ENCODE peak calls at places on chromosomes 11 and 22, in eight cellular contexts. One of them, this sample, is unnamed.

GRCh38 chr11:26225643-26226042 is 106.3 kb upstream of the ANO3 start:
- DNase-seq in pancreas: no peak
- DNase-seq in heart left ventricle: no peak
- DNase-seq in astrocyte of the cerebellum: no peak
- DNase-seq in AG04450: no peak
- DNase-seq in left ventricle myocardium inferior: no peak
- DNase-seq in sigmoid colon: no peak
- DNase-seq in RWPE1: no peak
- DNase-seq in this sample: no peak

GRCh38 chr11:61632096-61632495 is 48.1 kb upstream of the DAGLA start:
- DNase-seq in pancreas: no peak
- DNase-seq in heart left ventricle: no peak
- DNase-seq in astrocyte of the cerebellum: no peak
- DNase-seq in AG04450: no peak
- DNase-seq in left ventricle myocardium inferior: no peak
- DNase-seq in sigmoid colon: no peak
- DNase-seq in RWPE1: no peak
- DNase-seq in this sample: no peak

GRCh38 chr22:45324186-45324775 is 14.5 kb downstream of the FAM118A start:
- DNase-seq in pancreas: no peak
- DNase-seq in heart left ventricle: no peak
- DNase-seq in astrocyte of the cerebellum: no peak
- DNase-seq in AG04450: no peak
- DNase-seq in left ventricle myocardium inferior: no peak
- DNase-seq in sigmoid colon: no peak
- DNase-seq in RWPE1: no peak
- DNase-seq in this sample: no peak

GRCh38 chr11:2202071-2202899 is 30.7 kb upstream of the TH start:
- DNase-seq in pancreas: peak
- DNase-seq in heart left ventricle: no peak
- DNase-seq in astrocyte of the cerebellum: no peak
- DNase-seq in AG04450: no peak
- DNase-seq in left ventricle myocardium inferior: peak
- DNase-seq in sigmoid colon: peak
- DNase-seq in RWPE1: peak
- DNase-seq in this sample: no peak

GRCh38 chr11:102730036-102730815 is 5.5 kb upstream of the MMP8 start:
- DNase-seq in pancreas: no peak
- DNase-seq in heart left ventricle: no peak
- DNase-seq in astrocyte of the cerebellum: no peak
- DNase-seq in AG04450: peak
- DNase-seq in left ventricle myocardium inferior: no peak
- DNase-seq in sigmoid colon: no peak
- DNase-seq in RWPE1: no peak
- DNase-seq in this sample: no peak

GRCh38 chr11:88384004-88384677 is 46.6 kb upstream of the CTSC start:
- DNase-seq in pancreas: no peak
- DNase-seq in heart left ventricle: no peak
- DNase-seq in astrocyte of the cerebellum: peak
- DNase-seq in AG04450: no peak
- DNase-seq in left ventricle myocardium inferior: no peak
- DNase-seq in sigmoid colon: no peak
- DNase-seq in RWPE1: peak
- DNase-seq in this sample: no peak

GRCh38 chr11:112279901-112280267 is 19.2 kb upstream of the PLET1 start:
- DNase-seq in pancreas: peak
- DNase-seq in heart left ventricle: peak
- DNase-seq in astrocyte of the cerebellum: peak
- DNase-seq in AG04450: no peak
- DNase-seq in left ventricle myocardium inferior: peak
- DNase-seq in sigmoid colon: peak
- DNase-seq in RWPE1: peak
- DNase-seq in this sample: no peak

GRCh38 chr22:42511401-42511891 is 8.2 kb downstream of the RRP7A start:
- DNase-seq in pancreas: no peak
- DNase-seq in heart left ventricle: no peak
- DNase-seq in astrocyte of the cerebellum: no peak
- DNase-seq in AG04450: no peak
- DNase-seq in left ventricle myocardium inferior: no peak
- DNase-seq in sigmoid colon: no peak
- DNase-seq in RWPE1: no peak
- DNase-seq in this sample: no peak

GRCh38 chr22:39946571-39947407 is 13.4 kb upstream of the TMA7B start:
- DNase-seq in pancreas: peak
- DNase-seq in heart left ventricle: no peak
- DNase-seq in astrocyte of the cerebellum: no peak
- DNase-seq in AG04450: no peak
- DNase-seq in left ventricle myocardium inferior: no peak
- DNase-seq in sigmoid colon: no peak
- DNase-seq in RWPE1: no peak
- DNase-seq in this sample: no peak

DNA sequence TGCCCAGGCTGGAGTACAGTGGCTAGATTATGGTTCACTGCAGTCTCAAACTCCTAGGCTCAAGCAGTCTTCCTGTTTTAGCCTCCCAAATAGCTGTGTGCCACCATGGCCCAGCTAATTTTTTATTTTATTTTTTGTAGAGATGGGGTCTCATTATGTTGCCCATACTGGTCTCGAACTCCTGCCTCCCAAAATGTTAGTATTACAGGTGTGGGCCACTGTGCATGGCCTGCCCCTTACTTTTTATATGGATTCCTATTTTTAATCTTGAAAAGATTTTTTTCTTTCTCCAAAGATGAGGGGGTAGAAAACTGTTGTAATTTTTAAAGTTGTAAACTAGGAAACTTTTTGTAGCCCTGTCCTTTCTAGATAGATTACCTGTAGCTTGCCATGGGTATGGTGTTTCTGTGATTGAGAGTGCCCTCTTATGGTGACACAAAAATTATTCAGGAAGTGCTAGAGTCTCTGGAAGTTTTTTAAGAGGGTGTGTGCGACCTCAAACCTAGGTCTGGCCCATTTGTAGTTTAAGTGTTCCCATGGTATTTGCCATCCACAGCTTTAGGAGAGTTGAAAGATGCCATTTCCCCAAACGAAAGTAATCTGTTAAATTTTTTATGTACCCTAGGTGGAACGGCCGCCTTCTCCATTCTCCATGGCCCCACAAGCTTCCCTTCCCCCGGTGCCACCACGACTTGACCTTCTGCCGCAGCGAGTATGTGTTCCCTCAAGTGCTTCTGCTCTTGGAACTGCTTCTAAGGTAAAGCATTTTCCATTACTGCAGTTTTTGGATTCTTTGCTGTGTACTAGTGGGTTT is 32.4 kb downstream of the MCAM start:
- DNase-seq in pancreas: no peak
- DNase-seq in heart left ventricle: no peak
- DNase-seq in astrocyte of the cerebellum: peak
- DNase-seq in AG04450: no peak
- DNase-seq in left ventricle myocardium inferior: no peak
- DNase-seq in sigmoid colon: no peak
- DNase-seq in RWPE1: peak
- DNase-seq in this sample: no peak
- TF ChIP-seq CTCF in pancreas: peak
- TF ChIP-seq CTCF in heart left ventricle: peak
- TF ChIP-seq CTCF in astrocyte of the cerebellum: peak
- TF ChIP-seq CTCF in AG04450: peak
- TF ChIP-seq CTCF in left ventricle myocardium inferior: peak
- TF ChIP-seq CTCF in sigmoid colon: no peak
- TF ChIP-seq CTCF in RWPE1: peak
- TF ChIP-seq CTCF in this sample: peak

GRCh38 chr11:104946907-104947306 is 21.5 kb downstream of the CASP4 start:
- DNase-seq in pancreas: peak
- DNase-seq in heart left ventricle: no peak
- DNase-seq in astrocyte of the cerebellum: peak
- DNase-seq in AG04450: no peak
- DNase-seq in left ventricle myocardium inferior: no peak
- DNase-seq in sigmoid colon: no peak
- DNase-seq in RWPE1: peak
- DNase-seq in this sample: no peak
- TF ChIP-seq CTCF in pancreas: no peak
- TF ChIP-seq CTCF in heart left ventricle: peak
- TF ChIP-seq CTCF in astrocyte of the cerebellum: peak
- TF ChIP-seq CTCF in AG04450: peak
- TF ChIP-seq CTCF in left ventricle myocardium inferior: peak
- TF ChIP-seq CTCF in sigmoid colon: no peak
- TF ChIP-seq CTCF in RWPE1: peak
- TF ChIP-seq CTCF in this sample: peak

GRCh38 chr11:108589136-108589535 is 4.4 kb downstream of the EXPH5 start:
- DNase-seq in pancreas: no peak
- DNase-seq in heart left ventricle: no peak
- DNase-seq in astrocyte of the cerebellum: no peak
- DNase-seq in AG04450: no peak
- DNase-seq in left ventricle myocardium inferior: no peak
- DNase-seq in sigmoid colon: no peak
- DNase-seq in RWPE1: no peak
- DNase-seq in this sample: no peak

GRCh38 chr11:108593910-108594434 is 404 bp upstream of the EXPH5 start:
- DNase-seq in pancreas: no peak
- DNase-seq in heart left ventricle: no peak
- DNase-seq in astrocyte of the cerebellum: no peak
- DNase-seq in AG04450: no peak
- DNase-seq in left ventricle myocardium inferior: no peak
- DNase-seq in sigmoid colon: no peak
- DNase-seq in RWPE1: no peak
- DNase-seq in this sample: no peak

GRCh38 chr11:108592591-108593213 is 866 bp downstream of the EXPH5 start:
- DNase-seq in pancreas: peak
- DNase-seq in heart left ventricle: no peak
- DNase-seq in astrocyte of the cerebellum: no peak
- DNase-seq in AG04450: no peak
- DNase-seq in left ventricle myocardium inferior: peak
- DNase-seq in sigmoid colon: no peak
- DNase-seq in RWPE1: peak
- DNase-seq in this sample: peak

GRCh38 chr11:108593214-108593909 is at the start of gene EXPH5:
- DNase-seq in pancreas: peak
- DNase-seq in heart left ventricle: peak
- DNase-seq in astrocyte of the cerebellum: peak
- DNase-seq in AG04450: no peak
- DNase-seq in left ventricle myocardium inferior: peak
- DNase-seq in sigmoid colon: peak
- DNase-seq in RWPE1: peak
- DNase-seq in this sample: peak

GRCh38 chr11:108591893-108592292 is 1.7 kb downstream of the EXPH5 start:
- DNase-seq in pancreas: no peak
- DNase-seq in heart left ventricle: no peak
- DNase-seq in astrocyte of the cerebellum: no peak
- DNase-seq in AG04450: no peak
- DNase-seq in left ventricle myocardium inferior: no peak
- DNase-seq in sigmoid colon: no peak
- DNase-seq in RWPE1: no peak
- DNase-seq in this sample: no peak
- TF ChIP-seq CTCF in pancreas: no peak
- TF ChIP-seq CTCF in heart left ventricle: no peak
- TF ChIP-seq CTCF in astrocyte of the cerebellum: no peak
- TF ChIP-seq CTCF in AG04450: no peak
- TF ChIP-seq CTCF in left ventricle myocardium inferior: no peak
- TF ChIP-seq CTCF in sigmoid colon: no peak
- TF ChIP-seq CTCF in RWPE1: no peak
- TF ChIP-seq CTCF in this sample: no peak

DNA sequence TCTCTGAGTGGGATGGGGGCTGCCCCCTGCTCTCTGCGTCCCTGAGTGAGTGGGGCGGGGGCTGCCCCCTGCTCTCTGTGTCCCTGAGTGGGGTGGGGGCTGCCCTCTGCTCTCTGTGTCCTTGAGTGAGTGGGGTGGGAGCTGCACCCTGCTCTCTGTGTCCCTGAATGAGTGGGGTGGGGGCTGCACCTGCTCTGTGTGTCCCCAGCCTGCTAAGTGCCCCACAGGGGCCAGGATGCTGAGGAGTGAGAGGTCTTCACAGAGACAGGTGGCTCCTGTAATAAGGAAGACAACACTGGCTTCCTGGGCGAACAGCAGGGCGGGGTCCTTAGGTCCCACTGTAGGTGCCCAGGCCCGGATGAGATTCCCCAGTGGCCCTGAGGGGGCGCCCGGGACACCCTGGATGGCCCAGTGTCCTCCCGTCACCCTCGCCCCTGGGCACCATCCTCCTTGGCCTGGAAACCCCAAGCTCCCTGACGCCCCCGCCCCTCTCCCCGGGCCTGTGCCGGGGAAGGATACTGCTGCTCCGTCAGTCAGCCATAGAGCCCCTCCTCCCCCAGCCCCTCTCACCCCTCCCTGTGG is 3.8 kb upstream of the CCDC188 start:
- DNase-seq in pancreas: no peak
- DNase-seq in heart left ventricle: no peak
- DNase-seq in astrocyte of the cerebellum: no peak
- DNase-seq in AG04450: no peak
- DNase-seq in left ventricle myocardium inferior: no peak
- DNase-seq in sigmoid colon: no peak
- DNase-seq in RWPE1: no peak
- DNase-seq in this sample: no peak
- TF ChIP-seq CTCF in pancreas: no peak
- TF ChIP-seq CTCF in heart left ventricle: no peak
- TF ChIP-seq CTCF in astrocyte of the cerebellum: peak
- TF ChIP-seq CTCF in AG04450: no peak
- TF ChIP-seq CTCF in left ventricle myocardium inferior: no peak
- TF ChIP-seq CTCF in sigmoid colon: no peak
- TF ChIP-seq CTCF in RWPE1: no peak
- TF ChIP-seq CTCF in this sample: peak

DNA sequence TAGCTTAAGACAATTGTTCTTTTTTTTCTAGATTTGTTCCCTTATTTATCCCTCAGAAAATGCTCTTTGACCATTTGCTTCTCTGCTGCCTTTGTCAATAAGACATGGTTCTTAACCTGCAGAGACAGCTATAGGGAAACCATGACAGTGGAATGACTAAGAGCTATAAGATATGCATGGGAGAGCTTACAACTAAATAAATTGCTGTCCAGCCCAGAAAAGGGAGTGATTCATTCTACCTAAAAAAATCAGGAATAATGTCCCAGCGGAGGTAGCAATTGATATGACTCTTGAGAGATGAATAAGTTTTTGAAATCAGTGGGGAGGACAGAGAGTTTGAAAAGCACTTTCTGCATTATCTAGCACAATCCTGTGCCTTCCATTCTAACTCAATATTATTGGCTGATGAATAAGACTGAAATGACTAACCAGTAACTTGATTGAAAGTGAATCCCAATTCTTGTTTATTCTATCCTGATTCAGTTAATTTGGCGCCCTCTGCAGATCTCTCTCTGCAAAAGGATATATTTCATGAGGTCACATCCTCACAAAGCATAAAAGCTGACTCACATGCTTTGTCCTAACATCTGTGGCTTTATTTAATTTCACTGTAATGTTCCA is 680.5 kb upstream of the API5 start:
- DNase-seq in pancreas: no peak
- DNase-seq in heart left ventricle: no peak
- DNase-seq in astrocyte of the cerebellum: no peak
- DNase-seq in AG04450: no peak
- DNase-seq in left ventricle myocardium inferior: no peak
- DNase-seq in sigmoid colon: no peak
- DNase-seq in RWPE1: peak
- DNase-seq in this sample: no peak
- TF ChIP-seq CTCF in pancreas: no peak
- TF ChIP-seq CTCF in heart left ventricle: peak
- TF ChIP-seq CTCF in astrocyte of the cerebellum: peak
- TF ChIP-seq CTCF in AG04450: no peak
- TF ChIP-seq CTCF in left ventricle myocardium inferior: no peak
- TF ChIP-seq CTCF in sigmoid colon: no peak
- TF ChIP-seq CTCF in RWPE1: no peak
- TF ChIP-seq CTCF in this sample: peak

GRCh38 chr22:16973591-16974297 is 34.3 kb downstream of the GAB4 start:
- DNase-seq in pancreas: no peak
- DNase-seq in heart left ventricle: no peak
- DNase-seq in astrocyte of the cerebellum: no peak
- DNase-seq in AG04450: no peak
- DNase-seq in left ventricle myocardium inferior: no peak
- DNase-seq in sigmoid colon: no peak
- DNase-seq in RWPE1: no peak
- DNase-seq in this sample: no peak
- TF ChIP-seq CTCF in pancreas: no peak
- TF ChIP-seq CTCF in heart left ventricle: no peak
- TF ChIP-seq CTCF in astrocyte of the cerebellum: no peak
- TF ChIP-seq CTCF in AG04450: no peak
- TF ChIP-seq CTCF in left ventricle myocardium inferior: no peak
- TF ChIP-seq CTCF in sigmoid colon: no peak
- TF ChIP-seq CTCF in RWPE1: no peak
- TF ChIP-seq CTCF in this sample: no peak